ENCODE peak calls at places on chromosomes 16 and 17, in five cellular contexts. G, O, V, D and Z are unnamed samples.

GRCh38 chr17:2436516-2436915 is 35.7 kb upstream of the MNT start:
- DNase-seq in G (no peak), O (no peak), V (no peak), D (no peak), Z (no peak)

GRCh38 chr17:69282002-69282401 is 44.9 kb downstream of the ABCA5 start:
- DNase-seq in G (no peak), O (no peak), V (no peak), D (no peak), Z (no peak)

GRCh38 chr17:29433551-29433950 is 43.4 kb downstream of the TAOK1 start:
- DNase-seq in G (no peak), O (no peak), V (no peak), D (no peak), Z (no peak)

GRCh38 chr16:88700636-88701482 is 5.3 kb downstream of the RNF166 start:
- DNase-seq in G (peak), O (peak), V (peak), D (peak), Z (peak)

GRCh38 chr17:35568561-35568960 is 7.9 kb upstream of the SLFN14 start:
- DNase-seq in G (no peak), O (no peak), V (no peak), D (no peak), Z (no peak)

GRCh38 chr17:74012465-74012864 is 191.0 kb upstream of the RPL38 start:
- DNase-seq in G (no peak), O (no peak), V (no peak), D (no peak), Z (no peak)

GRCh38 chr17:59899099-59899498 is 6.2 kb downstream of the RPS6KB1 start:
- DNase-seq in G (no peak), O (no peak), V (no peak), D (no peak), Z (no peak)

GRCh38 chr16:88970095-88970494 is 6.9 kb downstream of the CBFA2T3 start:
- DNase-seq in G (no peak), O (no peak), V (no peak), D (peak), Z (no peak)

GRCh38 chr16:3873482-3874173 is 6.9 kb downstream of the CREBBP start:
- DNase-seq in G (no peak), O (no peak), V (no peak), D (no peak), Z (no peak)

GRCh38 chr16:3874242-3874641 is 6.3 kb downstream of the CREBBP start:
- DNase-seq in G (no peak), O (no peak), V (no peak), D (no peak), Z (no peak)

GRCh38 chr16:3874794-3875692 is 5.5 kb downstream of the CREBBP start:
- DNase-seq in G (no peak), O (no peak), V (no peak), D (no peak), Z (no peak)

GRCh38 chr16:3868967-3869366 is 11.5 kb downstream of the CREBBP start:
- DNase-seq in G (no peak), O (no peak), V (no peak), D (no peak), Z (no peak)

DNA sequence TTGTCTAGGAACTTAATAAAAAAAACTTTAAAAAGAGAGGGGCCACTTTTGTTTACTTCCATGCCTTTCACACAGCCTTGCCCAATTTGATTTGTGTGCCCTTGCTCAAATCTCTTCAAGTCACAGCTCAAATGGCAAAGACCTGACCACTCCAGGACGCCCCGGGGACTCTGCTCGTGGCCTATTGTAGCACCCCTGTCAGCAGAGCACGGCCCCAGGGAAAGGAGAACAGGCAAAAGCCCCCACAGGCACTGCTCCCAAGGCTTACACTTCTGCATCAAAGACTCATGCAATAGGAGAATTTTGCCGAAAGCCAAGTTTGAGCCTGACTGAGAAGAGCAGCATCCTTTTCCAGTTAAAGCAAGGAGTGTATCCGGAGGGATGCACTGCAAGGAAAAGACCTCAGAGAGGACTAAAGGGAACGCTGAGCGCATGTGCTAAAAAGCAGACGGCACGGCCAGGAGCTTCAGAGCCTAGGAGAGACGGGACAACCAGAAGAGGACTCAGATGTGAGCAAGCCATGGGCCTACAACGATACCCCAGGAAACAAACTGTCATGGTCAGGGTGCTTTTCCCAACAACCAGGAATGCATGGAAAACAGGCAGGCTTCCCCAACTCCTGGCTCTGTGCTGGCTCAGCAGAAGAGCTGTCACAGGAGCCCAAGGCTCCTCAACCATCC is 8.2 kb downstream of the CREBBP start:
- DNase-seq in G (no peak), O (no peak), V (no peak), D (no peak), Z (no peak)
- TF ChIP-seq CTCF in G (no peak), O (no peak), V (no peak), D (no peak), Z (no peak)

GRCh38 chr17:38874505-38875419 is 4.9 kb downstream of the LASP1 start:
- DNase-seq in G (no peak), O (no peak), V (no peak), D (no peak), Z (no peak)
- TF ChIP-seq CTCF in G (no peak), O (no peak), V (no peak), D (no peak), Z (no peak)

GRCh38 chr16:86772671-86773338 is 194.5 kb downstream of the FOXL1 start:
- DNase-seq in G (no peak), O (no peak), V (no peak), D (peak), Z (no peak)
- TF ChIP-seq CTCF in G (no peak), O (no peak), V (no peak), D (no peak), Z (no peak)

GRCh38 chr16:85220125-85220839 is 108.0 kb upstream of the CIBAR2 start:
- DNase-seq in G (no peak), O (peak), V (no peak), D (peak), Z (no peak)
- TF ChIP-seq CTCF in G (no peak), O (no peak), V (no peak), D (no peak), Z (no peak)

GRCh38 chr16:66458292-66458691 is 31.2 kb downstream of the BEAN1 start:
- DNase-seq in G (no peak), O (no peak), V (no peak), D (no peak), Z (no peak)
- TF ChIP-seq CTCF in G (no peak), O (no peak), V (no peak), D (no peak), Z (no peak)

DNA sequence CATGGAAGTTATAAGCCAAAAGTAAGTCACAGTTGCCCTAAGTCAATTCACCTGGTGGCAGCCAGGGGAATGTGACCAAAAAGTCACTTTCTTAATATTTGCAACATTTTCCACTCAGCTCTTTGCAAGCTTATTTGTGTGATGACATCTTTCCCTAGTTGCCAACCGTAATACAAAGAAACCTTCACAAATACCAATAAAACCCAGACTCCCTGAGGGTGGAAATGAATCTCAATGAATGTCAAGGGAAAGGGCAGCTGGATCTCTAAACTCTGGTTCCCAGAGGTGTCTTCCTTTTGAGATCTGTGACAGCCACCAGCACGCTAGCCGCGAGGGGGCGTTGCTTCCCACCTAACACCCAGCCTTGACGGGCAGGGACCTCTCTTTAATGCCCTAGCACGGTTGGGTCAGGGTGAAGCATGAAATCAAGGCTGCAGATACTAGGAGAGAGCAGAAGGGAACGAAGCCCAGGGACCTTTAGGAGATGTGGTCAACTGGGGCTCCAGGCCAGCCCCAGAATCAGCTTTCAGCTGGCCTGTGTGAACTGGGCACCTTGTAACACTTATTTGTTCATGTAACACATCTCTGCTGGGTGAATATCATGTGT is 82.2 kb downstream of the CMC2 start:
- DNase-seq in G (no peak), O (peak), V (no peak), D (peak), Z (no peak)
- TF ChIP-seq CTCF in G (no peak), O (no peak), V (peak), D (peak), Z (no peak)

DNA sequence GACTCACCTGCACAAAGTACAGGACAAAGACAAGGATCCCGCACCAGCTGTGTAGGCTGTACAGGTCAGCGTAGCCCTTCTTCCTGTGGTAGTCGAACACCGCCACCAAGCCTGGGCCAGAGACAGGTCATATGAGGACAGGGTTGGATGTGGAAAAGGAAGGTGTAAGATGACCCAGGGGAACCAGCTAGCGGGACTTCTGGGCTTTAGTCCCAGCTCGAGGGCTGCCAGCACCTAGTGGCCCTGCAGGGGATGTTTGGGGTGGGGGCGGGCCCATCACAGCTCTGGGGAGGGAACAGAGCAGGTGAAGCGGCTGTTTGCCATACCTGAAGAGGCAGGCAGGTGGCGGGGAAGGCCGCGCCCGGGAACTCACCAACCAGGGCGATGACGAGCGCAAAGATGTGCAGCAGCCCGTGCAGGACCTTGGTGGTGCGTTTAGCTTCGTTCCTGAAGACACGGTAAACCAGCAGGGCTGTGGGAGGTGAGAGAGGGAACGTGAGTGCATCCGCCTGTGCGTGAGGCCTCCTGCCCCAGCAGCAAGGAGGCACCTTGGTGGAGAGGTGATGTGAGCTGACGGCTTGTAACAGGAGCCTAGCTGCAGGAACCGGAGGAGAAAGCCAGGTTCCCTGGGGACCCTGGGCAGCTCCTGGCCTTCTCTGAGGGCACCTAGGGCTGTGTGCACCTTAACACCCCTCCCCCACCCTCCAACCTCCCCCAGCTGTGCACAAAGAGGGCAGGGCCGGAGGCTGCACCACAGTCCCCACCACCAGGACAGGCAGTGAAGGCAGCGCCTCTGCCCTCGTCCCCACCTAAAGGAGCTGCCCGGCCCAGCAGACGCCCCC is 10.2 kb downstream of the CYB561 start:
- DNase-seq in G (no peak), O (peak), V (no peak), D (no peak), Z (no peak)
- TF ChIP-seq CTCF in G (no peak), O (no peak), V (peak), D (no peak), Z (no peak)

DNA sequence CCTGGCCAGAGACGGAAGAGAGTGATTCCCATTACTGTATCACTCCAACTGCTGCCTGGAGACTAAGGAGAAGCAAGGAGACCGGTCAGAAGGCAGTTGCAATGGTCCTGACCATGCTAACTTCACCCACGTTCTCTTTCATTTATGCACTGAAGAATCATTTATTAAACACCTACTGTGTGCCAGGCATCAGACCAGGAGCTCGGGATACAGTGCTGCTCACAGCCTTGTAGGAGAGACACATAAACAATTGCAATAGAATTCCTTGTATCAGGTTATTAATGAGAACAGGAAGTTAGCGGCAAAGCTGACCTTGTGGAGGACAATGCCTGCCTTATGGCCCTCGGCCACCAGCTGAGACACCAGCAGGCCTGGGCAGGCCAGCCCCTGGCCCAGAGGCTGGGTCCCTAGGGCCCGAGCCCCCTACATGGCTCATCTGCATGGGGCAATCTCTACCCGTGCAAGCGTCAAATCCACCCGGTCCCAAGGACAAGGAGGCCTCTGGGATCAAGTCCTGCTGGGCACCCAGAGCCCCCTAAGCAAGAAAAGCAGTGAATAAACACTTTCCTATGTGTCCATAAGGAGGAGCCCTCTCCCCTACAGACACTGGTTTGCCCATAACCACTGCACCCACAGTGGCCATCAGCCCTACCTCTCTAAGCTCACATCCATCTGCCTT is 8.6 kb upstream of the ENPP7 start:
- DNase-seq in G (no peak), O (no peak), V (no peak), D (no peak), Z (no peak)
- TF ChIP-seq CTCF in G (no peak), O (no peak), V (peak), D (no peak), Z (no peak)

DNA sequence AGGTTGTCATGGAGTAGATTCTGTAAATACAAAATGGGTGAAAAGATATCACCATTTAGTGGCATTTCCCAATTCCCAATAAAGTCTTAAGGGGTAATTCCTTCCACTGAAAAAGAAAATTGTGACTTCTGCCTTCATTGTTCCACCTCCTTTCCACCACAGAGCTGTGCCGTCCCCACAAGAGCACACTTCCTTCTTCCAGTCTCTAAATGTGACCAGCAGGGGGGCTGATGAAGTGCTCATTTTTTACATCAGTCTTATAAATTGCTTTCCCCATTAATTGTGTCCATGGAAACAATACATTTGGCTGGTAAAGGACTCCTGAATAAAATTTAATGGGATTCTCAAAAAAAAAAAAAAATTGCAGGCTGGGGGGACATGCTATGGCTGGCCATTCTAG is 260.8 kb upstream of the PSMD7 start:
- DNase-seq in G (no peak), O (no peak), V (no peak), D (no peak), Z (no peak)
- TF ChIP-seq CTCF in G (no peak), O (no peak), V (peak), D (no peak), Z (no peak)